ENCODE peak calls at places on chromosomes 16 and 17, in seven cellular contexts. X is endodermal cell, D is neural progenitor cell, I is sigmoid colon, K is body of pancreas, B is uterus, M is GM23248. A is an unnamed sample.

GRCh38 chr17:7084058-7084457 is 4.0 kb upstream of the CLEC10A start:
- DNase-seq in D (no peak), K (no peak), B (no peak), X (no peak), M (no peak), I (no peak), A (no peak)

GRCh38 chr17:68221786-68222185 is 26.1 kb upstream of the AMZ2 start:
- DNase-seq in B (no peak), K (no peak), D (no peak), I (no peak), X (no peak), M (no peak), A (no peak)

GRCh38 chr16:88366032-88366703 is 16.6 kb upstream of the ZNF469 start:
- DNase-seq in K (no peak), B (no peak), D (no peak), X (no peak), M (no peak), I (no peak), A (no peak)

GRCh38 chr16:57152096-57153093 is 33.4 kb downstream of the PSME3IP1 start:
- DNase-seq in I (peak; percentile 41), K (no peak), D (no peak), B (no peak), M (no peak), X (peak; percentile 22), A (no peak)

GRCh38 chr17:77916771-77917481 is 41.6 kb upstream of the TNRC6C start:
- DNase-seq in M (no peak), D (peak; percentile 1), I (peak; percentile 63), B (no peak), X (no peak), K (no peak), A (no peak)

GRCh38 chr16:10971560-10971961 is 27.2 kb downstream of the CLEC16A start:
- DNase-seq in M (peak; percentile 88), K (peak; percentile 38), D (peak; percentile 86), B (peak; percentile 74), I (peak; percentile 76), X (peak; percentile 72), A (peak; percentile 77)

GRCh38 chr17:45096141-45096540 is 35.0 kb downstream of the NMT1 start:
- DNase-seq in X (peak; percentile 78), I (no peak), K (no peak), M (peak; percentile 64), D (peak; percentile 40), B (no peak), A (peak; percentile 76)

GRCh38 chr16:77273-77806 is 685 bp upstream of the MPG start:
- DNase-seq in B (peak; percentile 54), X (peak; percentile 85), D (peak; percentile 77), M (peak; percentile 87), K (peak; percentile 43), I (peak; percentile 84), A (peak; percentile 93)

GRCh38 chr16:80611930-80612327 is 71.1 kb downstream of the DYNLRB2 start:
- DNase-seq in X (peak; percentile 29), I (no peak), M (no peak), K (no peak), D (no peak), B (no peak), A (no peak)

GRCh38 chr16:48393843-48394703 is 8.9 kb upstream of the SIAH1 start:
- DNase-seq in I (peak; percentile 91), D (no peak), K (peak; percentile 13), M (peak; percentile 96), B (peak; percentile 77), X (no peak), A (no peak)

GRCh38 chr17:57480438-57481196 is 224.3 kb downstream of the MSI2 start:
- DNase-seq in I (no peak), B (peak; percentile 37), K (no peak), X (no peak), M (peak; percentile 86), D (no peak), A (no peak)

GRCh38 chr16:56357765-56358322 is 67.5 kb downstream of the AMFR start:
- DNase-seq in B (no peak), K (peak; percentile 6), D (peak; percentile 25), M (no peak), X (peak; percentile 78), I (peak; percentile 65), A (peak; percentile 77)

GRCh38 chr16:27843800-27844199 is 219.7 kb downstream of the GSG1L start:
- DNase-seq in B (no peak), I (no peak), D (no peak), M (peak; percentile 18), X (no peak), K (no peak), A (no peak)

GRCh38 chr16:58578642-58579041 is 51.0 kb downstream of the CNOT1 start:
- DNase-seq in X (no peak), M (no peak), B (no peak), K (no peak), D (no peak), I (no peak), A (no peak)

GRCh38 chr17:31202968-31203367 is 94.1 kb downstream of the OMG start:
- DNase-seq in B (no peak), M (peak; percentile 54), X (no peak), I (no peak), D (no peak), K (no peak), A (no peak)

GRCh38 chr16:2713985-2714774 is 5.8 kb downstream of the PRSS27 start:
- DNase-seq in X (no peak), K (no peak), D (no peak), I (peak; percentile 52), B (no peak), M (no peak), A (no peak)

GRCh38 chr17:75628425-75628824 is 4.8 kb upstream of the SMIM5 start:
- DNase-seq in K (no peak), X (no peak), B (no peak), I (no peak), D (no peak), M (no peak), A (no peak)

GRCh38 chr17:75624714-75625345 is 8.4 kb upstream of the SMIM5 start:
- DNase-seq in K (no peak), D (no peak), B (no peak), M (no peak), X (no peak), I (no peak), A (no peak)

GRCh38 chr17:75627094-75627493 is 6.1 kb upstream of the SMIM5 start:
- DNase-seq in M (no peak), B (no peak), X (no peak), D (no peak), I (no peak), K (no peak), A (no peak)

GRCh38 chr17:75625813-75626486 is 7.3 kb upstream of the SMIM5 start:
- DNase-seq in D (peak; percentile 78), I (no peak), B (no peak), X (peak; percentile 95), M (peak; percentile 44), K (peak; percentile 40), A (peak; percentile 97)

GRCh38 chr17:75626496-75627038 is 6.7 kb upstream of the SMIM5 start:
- DNase-seq in I (no peak), K (no peak), M (no peak), B (no peak), D (no peak), X (no peak), A (no peak)
- H3K36me3 ChIP-seq in I (no peaks in the 10 kb centered on the region), K (no peaks in the 10 kb centered on the region), M (no peaks in the 10 kb centered on the region), B (no peaks in the 10 kb centered on the region), D (no peaks in the 10 kb centered on the region), X (no peaks in the 10 kb centered on the region), A (peaks cover 2% of the 10 kb centered on the region)

GRCh38 chr17:82104797-82105416 is 6.9 kb upstream of the FASN start:
- DNase-seq in K (no peak), D (no peak), X (no peak), B (no peak), I (no peak), M (no peak), A (no peak)

GRCh38 chr17:82103588-82104451 is 5.8 kb upstream of the FASN start:
- DNase-seq in D (peak; percentile 90), K (peak; percentile 78), X (peak; percentile 89), B (peak; percentile 69), I (peak; percentile 91), M (peak; percentile 27), A (peak; percentile 87)

GRCh38 chr17:82106697-82107305 is 8.8 kb upstream of the FASN start:
- DNase-seq in D (no peak), I (peak; percentile 61), M (no peak), B (peak; percentile 17), K (peak; percentile 42), X (no peak), A (no peak)

GRCh38 chr17:82105882-82106696 is 8.1 kb upstream of the FASN start:
- DNase-seq in D (peak; percentile 75), K (peak; percentile 71), M (peak; percentile 50), I (peak; percentile 73), B (peak; percentile 23), X (peak; percentile 98), A (peak; percentile 95)

DNA sequence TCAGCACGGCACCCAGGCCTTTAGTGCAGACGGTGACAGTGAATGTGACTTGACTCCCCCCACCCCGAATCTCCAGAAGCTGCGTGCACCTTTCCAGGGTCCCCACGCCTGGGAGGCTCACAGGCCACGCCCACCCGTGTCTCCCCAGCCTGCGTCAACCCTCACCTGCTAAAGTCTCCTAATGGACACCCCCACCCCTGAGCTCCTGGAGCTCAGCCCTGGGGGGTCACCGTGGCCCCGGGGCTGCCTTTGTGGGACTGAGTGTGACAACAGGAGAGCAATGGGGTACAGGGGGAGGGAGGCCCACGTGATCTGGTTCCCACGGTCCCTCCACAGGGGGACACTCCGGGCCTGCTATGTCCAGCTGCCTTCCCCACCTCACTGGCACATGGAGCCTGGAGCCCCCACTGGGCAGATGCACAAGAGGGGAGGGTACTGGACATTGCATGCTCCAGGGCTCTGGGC is 7.4 kb upstream of the FASN start:
- DNase-seq in K (no peak), M (no peak), B (peak; percentile 14), X (no peak), D (no peak), I (peak; percentile 64), A (no peak)
- H3K4me3 ChIP-seq in K (no peak overlapping the region), M (no peak overlapping the region), B (no peak overlapping the region), X (no peak overlapping the region), D (no peak overlapping the region), I (no peak overlapping the region), A (no peak overlapping the region)

GRCh38 chr16:86196687-86197391 is 297.9 kb downstream of the IRF8 start:
- DNase-seq in X (no peak), D (no peak), I (no peak), K (no peak), B (no peak), M (no peak), A (no peak)
- H3K27me3 ChIP-seq in X (no peaks in the 10 kb centered on the region), D (peaks cover 6% of the 10 kb centered on the region), I (no peaks in the 10 kb centered on the region), K (no peaks in the 10 kb centered on the region), B (no peaks in the 10 kb centered on the region), M (peaks cover 93% of the 10 kb centered on the region), A (no peaks in the 10 kb centered on the region)

GRCh38 chr16:17565605-17566004 is 94.8 kb upstream of the XYLT1 start:
- DNase-seq in I (no peak), K (no peak), B (no peak), X (no peak), D (no peak), M (no peak), A (no peak)

GRCh38 chr16:17564856-17565255 is 94.1 kb upstream of the XYLT1 start:
- DNase-seq in B (no peak), M (no peak), D (no peak), K (no peak), I (no peak), X (no peak), A (no peak)

GRCh38 chr16:17561056-17561455 is 90.3 kb upstream of the XYLT1 start:
- DNase-seq in X (no peak), K (peak; percentile 8), B (no peak), I (no peak), D (no peak), M (no peak), A (no peak)

GRCh38 chr16:17566075-17566474 is 95.3 kb upstream of the XYLT1 start:
- DNase-seq in I (no peak), X (no peak), M (no peak), K (no peak), D (no peak), B (no peak), A (no peak)

GRCh38 chr16:17563340-17563739 is 92.6 kb upstream of the XYLT1 start:
- DNase-seq in I (no peak), B (no peak), K (no peak), D (no peak), M (no peak), X (no peak), A (no peak)
- H3K36me3 ChIP-seq in I (no peaks in the 10 kb centered on the region), B (no peaks in the 10 kb centered on the region), K (no peaks in the 10 kb centered on the region), D (no peaks in the 10 kb centered on the region), M (no peaks in the 10 kb centered on the region), X (no peaks in the 10 kb centered on the region), A (no peaks in the 10 kb centered on the region)